ENCODE peak calls at places on chromosomes 3 and 15, in five cellular contexts. D is mesothelial cell of epicardium, G is WTC11, Q is fibroblast of pulmonary artery, U is tibial nerve. O is an unnamed sample.

GRCh38 chr15:69121198-69121828 is 39.1 kb upstream of the GLCE start:
- DNase-seq in G (no peak), U (no peak), D (no peak), Q (no peak), O (no peak)

GRCh38 chr15:36658321-36658720 is 78.9 kb downstream of the CDIN1 start:
- DNase-seq in D (no peak), Q (no peak), U (no peak), G (no peak), O (no peak)

GRCh38 chr3:102464261-102464660 is 29.4 kb downstream of the ZPLD1 start:
- DNase-seq in U (no peak), Q (no peak), G (no peak), D (no peak), O (no peak)

GRCh38 chr3:167246252-167246651 is 133.8 kb downstream of the ZBBX start:
- DNase-seq in G (no peak), U (no peak), D (no peak), Q (no peak), O (no peak)

GRCh38 chr3:139302084-139302800 is 41.6 kb upstream of the MRPS22 start:
- DNase-seq in U (no peak), G (no peak), D (no peak), Q (peak; percentile 99), O (no peak)

GRCh38 chr3:178001670-178002101 is 534.5 kb upstream of the KCNMB2 start:
- DNase-seq in Q (peak; percentile 60), D (no peak), G (no peak), U (no peak), O (no peak)

GRCh38 chr15:61685971-61686370 is 374.3 kb downstream of the VPS13C start:
- DNase-seq in D (no peak), Q (no peak), G (no peak), U (no peak), O (no peak)

GRCh38 chr3:134149286-134149685 is 101.4 kb downstream of the RYK start:
- DNase-seq in D (no peak), Q (no peak), U (no peak), G (no peak), O (no peak)

GRCh38 chr15:40235201-40235890 is 3.5 kb upstream of the PAK6 start:
- DNase-seq in D (no peak), Q (no peak), G (no peak), U (no peak), O (no peak)

GRCh38 chr3:108818404-108818803 is 4.2 kb upstream of the TRAT1 start:
- DNase-seq in Q (peak; percentile 14), U (no peak), D (no peak), G (peak; percentile 62), O (no peak)

GRCh38 chr15:24269166-24269571 is 406.4 kb upstream of the NPAP1 start:
- DNase-seq in D (no peak), U (no peak), G (no peak), Q (no peak), O (no peak)

GRCh38 chr3:66372681-66373350 is 128.0 kb downstream of the LRIG1 start:
- DNase-seq in D (no peak), Q (peak; percentile 12), G (peak; percentile 77), U (no peak), O (no peak)

GRCh38 chr3:14565791-14566588 is 25.8 kb upstream of the GRIP2 start:
- DNase-seq in G (no peak), U (no peak), Q (peak; percentile 32), D (no peak), O (no peak)

GRCh38 chr3:73546961-73547360 is 77.8 kb downstream of the PDZRN3 start:
- DNase-seq in U (no peak), D (no peak), Q (peak; percentile 64), G (no peak), O (no peak)

GRCh38 chr15:60326824-60327654 is 70.7 kb downstream of the ANXA2 start:
- DNase-seq in U (no peak), D (no peak), Q (peak; percentile 76), G (no peak), O (no peak)

GRCh38 chr3:14001136-14001535 is 121.3 kb upstream of the WNT7A start:
- DNase-seq in D (no peak), U (no peak), G (no peak), Q (peak; percentile 1), O (no peak)

GRCh38 chr15:25501828-25502446 is 63.1 kb upstream of the UBE3A start:
- DNase-seq in D (no peak), G (no peak), U (no peak), Q (peak; percentile 39), O (no peak)

GRCh38 chr15:52193321-52193720 is 2.1 kb upstream of the GNB5 start:
- DNase-seq in Q (no peak), D (no peak), G (no peak), U (no peak), O (no peak)

GRCh38 chr3:17204049-17204650 is 319.4 kb downstream of the PLCL2 start:
- DNase-seq in Q (no peak), G (no peak), D (no peak), U (no peak), O (no peak)

GRCh38 chr15:60932051-60932915 is 296.8 kb downstream of the RORA start:
- DNase-seq in Q (peak; percentile 61), D (no peak), G (no peak), U (no peak), O (no peak)

GRCh38 chr3:177330771-177331170 is 133.5 kb upstream of the TBL1XR1 start:
- DNase-seq in Q (no peak), D (no peak), U (no peak), G (no peak), O (no peak)

GRCh38 chr3:87771338-87772059 is 287.3 kb downstream of the CGGBP1 start:
- DNase-seq in U (no peak), D (no peak), G (peak; percentile 37), Q (peak; percentile 30), O (peak; percentile 34)
- TF ChIP-seq CTCF in U (peak; percentile 35), D (peak; percentile 53), G (peak; percentile 53), Q (peak; percentile 52), O (peak; percentile 64)

GRCh38 chr15:80512729-80513670 is 108.8 kb downstream of the ARNT2 start:
- DNase-seq in Q (peak; percentile 27), G (no peak), D (no peak), U (no peak), O (no peak)
- TF ChIP-seq CTCF in Q (peak; percentile 22), G (no peak), D (no peak), U (no peak), O (no peak)

GRCh38 chr15:65869127-65869953 is at the start of gene RAB11A:
- DNase-seq in Q (peak; percentile 97), G (peak; percentile 95), D (peak; percentile 93), U (peak; percentile 86), O (peak; percentile 94)

GRCh38 chr15:65875458-65875857 is 6.2 kb downstream of the RAB11A start:
- DNase-seq in U (no peak), Q (no peak), D (no peak), G (no peak), O (no peak)

GRCh38 chr15:65870889-65871533 is 1.7 kb downstream of the RAB11A start:
- DNase-seq in G (no peak), Q (peak; percentile 83), D (no peak), U (no peak), O (no peak)

GRCh38 chr15:65869954-65870871 is 922 bp downstream of the RAB11A start:
- DNase-seq in D (no peak), G (peak; percentile 23), U (no peak), Q (peak; percentile 49), O (peak; percentile 50)

DNA sequence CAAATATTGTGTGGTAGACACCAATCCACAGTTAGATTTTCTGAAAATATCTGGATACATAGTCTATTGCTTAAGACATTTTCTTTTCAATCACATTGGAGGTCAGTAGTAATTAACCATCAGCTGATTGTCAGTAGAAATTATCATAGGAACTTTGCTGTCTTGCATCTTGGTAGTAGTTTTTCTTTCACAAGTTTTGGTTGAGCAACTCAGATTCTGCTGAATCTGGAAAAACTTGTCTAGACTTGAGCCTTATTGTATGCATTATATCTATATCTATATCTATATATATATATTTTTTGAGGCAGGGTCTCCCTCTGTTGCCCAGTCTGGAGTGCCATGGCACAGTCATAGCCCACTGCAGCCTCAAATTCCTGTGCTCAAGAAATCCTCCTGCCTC is 4.0 kb downstream of the RAB11A start:
- DNase-seq in D (no peak), G (no peak), Q (no peak), U (no peak), O (no peak)
- TF ChIP-seq CTCF in D (no peak), G (no peak), Q (no peak), U (no peak), O (no peak)

GRCh38 chr3:166052440-166052839 is 215.2 kb upstream of the BCHE start:
- DNase-seq in D (no peak), Q (no peak), U (no peak), G (no peak), O (no peak)
- TF ChIP-seq CTCF in D (no peak), Q (no peak), U (no peak), G (peak; percentile 18), O (no peak)

DNA sequence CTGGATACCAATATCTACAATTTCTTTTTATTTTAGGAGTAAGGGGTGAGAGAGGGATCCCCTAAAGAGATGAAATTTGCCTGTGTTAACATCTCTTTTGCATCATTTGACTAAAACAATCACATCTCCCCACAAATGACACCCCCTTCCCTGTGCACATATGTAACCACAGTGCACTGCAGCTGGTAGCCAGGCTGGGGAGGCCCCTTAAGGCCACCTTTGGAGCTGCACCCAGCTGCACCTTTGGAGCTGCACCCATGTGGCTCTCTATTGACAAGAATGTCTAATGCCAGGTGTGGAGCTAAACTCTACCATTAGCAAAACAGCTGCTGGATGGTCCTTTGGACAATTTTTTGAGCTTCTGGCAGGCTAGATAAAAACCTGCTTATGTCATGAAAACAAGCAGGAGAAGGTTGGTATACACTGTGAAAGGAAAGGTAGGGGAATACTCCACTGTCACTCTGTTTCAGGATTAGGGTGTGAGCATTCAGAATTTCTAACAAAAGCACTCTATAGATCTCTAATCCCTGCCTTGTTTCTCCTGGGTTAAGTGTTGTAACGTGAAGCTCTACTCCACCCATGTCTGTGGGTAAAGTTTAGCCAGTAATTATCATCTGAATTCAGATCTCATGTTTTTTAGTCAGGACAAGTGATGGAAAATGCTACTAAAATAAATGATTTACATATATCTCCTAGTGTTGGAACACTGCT is 52.1 kb downstream of the TFG start:
- DNase-seq in G (peak; percentile 37), U (no peak), Q (no peak), D (no peak), O (no peak)
- TF ChIP-seq CTCF in G (no peak), U (no peak), Q (peak; percentile 18), D (no peak), O (no peak)

DNA sequence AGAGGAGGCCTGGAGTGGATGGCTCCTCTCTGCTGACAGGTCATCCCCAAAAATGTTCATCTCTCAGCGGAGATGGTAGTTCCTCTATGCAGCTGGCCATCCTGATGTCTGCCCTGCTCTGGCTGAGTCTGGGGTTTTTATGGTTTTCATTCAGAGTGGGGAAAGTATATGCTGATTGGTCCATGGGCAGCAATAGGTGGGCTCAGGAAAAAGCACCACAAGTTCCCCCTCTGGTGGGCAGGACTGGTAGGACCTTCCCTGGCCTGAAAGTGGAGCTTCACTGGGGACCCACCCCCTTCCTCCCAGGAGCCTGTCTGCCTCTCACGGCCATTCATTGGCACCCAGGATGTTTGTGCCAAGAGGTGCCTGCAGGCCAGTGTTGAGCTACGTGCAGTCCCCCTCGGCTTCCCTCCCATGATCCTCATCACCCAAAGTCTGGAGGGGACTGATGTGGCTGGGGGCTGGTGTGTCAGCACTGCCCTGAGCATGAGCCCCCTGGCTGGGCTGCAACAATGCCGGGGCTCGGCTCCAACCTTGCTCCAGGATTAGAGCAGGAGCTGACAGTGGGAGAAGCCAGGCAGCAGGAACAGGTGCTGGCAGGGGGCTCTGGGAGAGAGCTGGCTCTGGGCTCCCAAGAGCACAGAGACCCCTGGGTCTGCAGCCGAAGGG is 13.1 kb upstream of the BLOC1S6 start:
- DNase-seq in D (peak; percentile 41), G (peak; percentile 92), Q (peak; percentile 10), U (no peak), O (peak; percentile 56)
- TF ChIP-seq CTCF in D (peak; percentile 63), G (peak; percentile 55), Q (peak; percentile 29), U (no peak), O (peak; percentile 60)

GRCh38 chr15:63891763-63892123 is 58.0 kb upstream of the HERC1 start:
- DNase-seq in Q (no peak), U (no peak), G (no peak), D (no peak), O (no peak)
- TF ChIP-seq CTCF in Q (no peak), U (no peak), G (no peak), D (no peak), O (no peak)